ENCODE peak calls at places on chromosomes 7 and 10, in five cellular contexts. H is uterus; M is EH; Z is glutamatergic neuron; P is activated CD8-positive, alpha-beta memory T cell treated with anti-CD3 and anti-CD28 coated beads, Interleukin-2, amount 50 U/mL, for 48 hours. B is an unnamed sample.

GRCh38 chr10:123621910-123622309 is 44.2 kb upstream of the GPR26 start:
- DNase-seq in H (no peak), M (peak), Z (no peak), P (no peak), B (no peak)

GRCh38 chr7:106309352-106309751 is 24.6 kb upstream of the NAMPT start:
- DNase-seq in H (no peak), M (peak), Z (no peak), P (no peak), B (no peak)

GRCh38 chr7:131480384-131481315 is 75.8 kb downstream of the PODXL start:
- DNase-seq in H (no peak), M (peak), Z (no peak), P (no peak), B (no peak)

GRCh38 chr10:102627446-102628293 is 16.6 kb upstream of the TRIM8 start:
- DNase-seq in H (peak), M (peak), Z (peak), P (no peak), B (peak)

GRCh38 chr10:102813734-102814455 is 23.3 kb downstream of the CYP17A1 start:
- DNase-seq in H (no peak), M (no peak), Z (no peak), P (no peak), B (no peak)

GRCh38 chr10:6255548-6256061 is 52.9 kb downstream of the PFKFB3 start:
- DNase-seq in H (no peak), M (no peak), Z (no peak), P (no peak), B (no peak)

GRCh38 chr7:2759736-2760097 is 71.7 kb downstream of the AMZ1 start:
- DNase-seq in H (no peak), M (no peak), Z (peak), P (no peak), B (no peak)

GRCh38 chr7:43076189-43076605 is 36.2 kb upstream of the HECW1 start:
- DNase-seq in H (no peak), M (peak), Z (no peak), P (no peak), B (no peak)

GRCh38 chr7:94394058-94394398 is 667 bp upstream of the COL1A2 start:
- DNase-seq in H (peak), M (peak), Z (peak), P (no peak), B (peak)

GRCh38 chr10:76632158-76633051 is 1005.2 kb downstream of the KCNMA1 start:
- DNase-seq in H (no peak), M (peak), Z (no peak), P (no peak), B (peak)

GRCh38 chr7:143255564-143255963 is 7.7 kb upstream of the GSTK1 start:
- DNase-seq in H (no peak), M (peak), Z (no peak), P (no peak), B (no peak)

GRCh38 chr7:24978837-24979469 is 1.0 kb downstream of the OSBPL3 start:
- DNase-seq in H (no peak), M (no peak), Z (no peak), P (peak), B (peak)

GRCh38 chr10:79387974-79388850 is 40.9 kb downstream of the PPIF start:
- DNase-seq in H (no peak), M (no peak), Z (no peak), P (peak), B (no peak)

GRCh38 chr10:43057231-43057711 is 19.6 kb upstream of the RET start:
- DNase-seq in H (no peak), M (no peak), Z (no peak), P (no peak), B (no peak)

GRCh38 chr10:60877066-60877776 is 66.8 kb downstream of the RHOBTB1 start:
- DNase-seq in H (no peak), M (no peak), Z (no peak), P (no peak), B (no peak)

GRCh38 chr7:42831953-42832522 is 79.8 kb downstream of the C7orf25 start:
- DNase-seq in H (no peak), M (no peak), Z (no peak), P (no peak), B (no peak)

GRCh38 chr7:47282790-47283496 is 299.0 kb downstream of the TNS3 start:
- DNase-seq in H (no peak), M (no peak), Z (no peak), P (no peak), B (no peak)

GRCh38 chr7:87152897-87153641 is 816 bp downstream of the DMTF1 start:
- DNase-seq in H (peak), M (peak), Z (peak), P (peak), B (peak)

GRCh38 chr7:925601-926000 is 28.9 kb downstream of the ADAP1 start:
- DNase-seq in H (peak), M (no peak), Z (peak), P (peak), B (no peak)

GRCh38 chr7:24290004-24290641 is 6.1 kb downstream of the NPY start:
- DNase-seq in H (no peak), M (peak), Z (no peak), P (peak), B (peak)